ENCODE peak calls at places on chromosomes 3 and 15, in nine cellular contexts. U is GM12891, O is upper lobe of left lung, G is NB4, Q is GM12892, Y is Peyer's patch, K is tibial nerve, X is adrenal gland, N is lower leg skin. L is an unnamed sample.

GRCh38 chr3:38655708-38656300 is 6.3 kb upstream of the SCN5A start:
- DNase-seq in U (no peak), O (no peak), G (peak), Q (no peak), Y (no peak), K (no peak), X (peak), N (no peak), L (peak)

GRCh38 chr15:79973445-79974180 is 2.6 kb upstream of the BCL2A1 start:
- DNase-seq in U (no peak), O (no peak), G (peak), Q (no peak), Y (no peak), K (no peak), X (no peak), N (peak), L (no peak)

GRCh38 chr3:170766823-170767575 is 103.0 kb downstream of the RPL22L1 start:
- DNase-seq in U (no peak), O (no peak), G (no peak), Q (no peak), Y (no peak), K (no peak), X (no peak), N (no peak), L (peak)

GRCh38 chr3:30689202-30689641 is 82.8 kb downstream of the TGFBR2 start:
- DNase-seq in U (no peak), O (no peak), G (no peak), Q (no peak), Y (no peak), K (no peak), X (peak), N (no peak), L (no peak)

GRCh38 chr3:88031543-88032148 is 27.2 kb downstream of the CGGBP1 start:
- DNase-seq in U (no peak), O (no peak), G (peak), Q (no peak), Y (no peak), K (no peak), X (peak), N (no peak), L (peak)

GRCh38 chr15:57751177-57751800 is 44.8 kb downstream of the POLR2M start:
- DNase-seq in U (no peak), O (no peak), G (peak), Q (no peak), Y (no peak), K (no peak), X (peak), N (peak), L (no peak)

GRCh38 chr3:31890742-31891469 is 90.2 kb downstream of the OSBPL10 start:
- DNase-seq in U (no peak), O (no peak), G (no peak), Q (no peak), Y (no peak), K (no peak), X (no peak), N (no peak), L (no peak)

GRCh38 chr3:172622916-172623700 is 87.8 kb downstream of the NCEH1 start:
- DNase-seq in U (no peak), O (no peak), G (peak), Q (no peak), Y (no peak), K (no peak), X (peak), N (no peak), L (peak)

GRCh38 chr3:8237893-8238292 is 263.7 kb upstream of the LMCD1 start:
- DNase-seq in U (no peak), O (no peak), G (no peak), Q (no peak), Y (no peak), K (no peak), X (no peak), N (no peak), L (no peak)

GRCh38 chr3:44680921-44681455 is 31.5 kb upstream of the ZNF502 start:
- DNase-seq in U (no peak), O (no peak), G (no peak), Q (no peak), Y (no peak), K (no peak), X (no peak), N (no peak), L (no peak)

GRCh38 chr15:39400821-39401550 is 179.9 kb upstream of the THBS1 start:
- DNase-seq in U (no peak), O (no peak), G (no peak), Q (no peak), Y (no peak), K (no peak), X (peak), N (no peak), L (no peak)
- TF ChIP-seq POLR2A in U (no peak), O (no peak), G (no peak), Q (no peak), Y (no peak), K (no peak), X (no peak), N (no peak), L (no peak)

DNA sequence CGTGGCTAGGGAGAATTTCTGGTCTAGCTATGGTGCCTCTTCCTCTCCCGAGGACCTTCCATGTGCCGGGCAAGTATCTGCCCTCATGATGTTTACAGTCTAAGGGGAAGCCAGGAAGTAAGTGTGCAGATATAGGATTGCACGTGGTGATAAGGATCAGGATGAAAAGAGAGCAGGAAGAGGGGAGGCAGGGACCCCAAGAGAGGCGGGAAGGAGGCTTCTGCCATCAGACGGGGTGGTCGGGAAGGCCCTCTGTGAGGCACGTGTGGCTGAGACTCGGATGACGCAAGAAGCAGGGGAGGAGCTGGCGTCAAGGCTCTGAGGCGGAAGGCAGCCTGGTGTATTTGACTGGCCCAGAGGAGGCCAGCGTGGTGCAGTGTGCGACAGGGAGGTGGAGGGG is 747 bp upstream of the IQSEC1 start:
- DNase-seq in U (no peak), O (no peak), G (peak), Q (no peak), Y (no peak), K (no peak), X (no peak), N (no peak), L (no peak)
- TF ChIP-seq POLR2A in U (no peak), O (no peak), G (no peak), Q (no peak), Y (no peak), K (no peak), X (no peak), N (no peak), L (no peak)

GRCh38 chr3:160399347-160400047 is at the start of gene SMC4:
- DNase-seq in U (peak), O (peak), G (peak), Q (peak), Y (peak), K (peak), X (peak), N (peak), L (peak)
- TF ChIP-seq POLR2A in U (peak), O (peak), G (peak), Q (peak), Y (peak), K (no peak), X (peak), N (no peak), L (peak)

GRCh38 chr15:26082069-26082832 is 219.1 kb upstream of the ATP10A start:
- DNase-seq in U (peak), O (peak), G (peak), Q (peak), Y (peak), K (peak), X (peak), N (peak), L (peak)
- TF ChIP-seq POLR2A in U (peak), O (peak), G (peak), Q (peak), Y (peak), K (peak), X (peak), N (no peak), L (peak)

GRCh38 chr15:93072011-93072410 is 17.0 kb downstream of the RGMA start:
- DNase-seq in U (no peak), O (no peak), G (no peak), Q (no peak), Y (no peak), K (no peak), X (no peak), N (no peak), L (no peak)

GRCh38 chr15:93070901-93071300 is 18.1 kb downstream of the RGMA start:
- DNase-seq in U (no peak), O (no peak), G (no peak), Q (no peak), Y (no peak), K (no peak), X (no peak), N (no peak), L (no peak)

GRCh38 chr15:93073465-93073952 is 15.5 kb downstream of the RGMA start:
- DNase-seq in U (no peak), O (peak), G (no peak), Q (no peak), Y (no peak), K (no peak), X (no peak), N (no peak), L (no peak)

GRCh38 chr15:93071469-93071891 is 17.5 kb downstream of the RGMA start:
- DNase-seq in U (no peak), O (peak), G (no peak), Q (no peak), Y (no peak), K (no peak), X (no peak), N (no peak), L (no peak)

GRCh38 chr15:93072440-93073394 is 16.3 kb downstream of the RGMA start:
- DNase-seq in U (no peak), O (peak), G (peak), Q (no peak), Y (no peak), K (peak), X (peak), N (peak), L (no peak)
- TF ChIP-seq POLR2A in U (no peak), O (no peak), G (no peak), Q (no peak), Y (no peak), K (no peak), X (no peak), N (no peak), L (no peak)

GRCh38 chr3:50268276-50268675 is 671 bp upstream of the SEMA3B start:
- DNase-seq in U (no peak), O (no peak), G (no peak), Q (no peak), Y (no peak), K (no peak), X (no peak), N (no peak), L (no peak)

GRCh38 chr3:50269977-50270413 is 1.0 kb downstream of the SEMA3B start:
- DNase-seq in U (no peak), O (no peak), G (peak), Q (no peak), Y (no peak), K (no peak), X (no peak), N (no peak), L (no peak)

GRCh38 chr3:50267280-50267913 is 1.6 kb upstream of the SEMA3B start:
- DNase-seq in U (no peak), O (peak), G (no peak), Q (no peak), Y (no peak), K (peak), X (no peak), N (no peak), L (no peak)

GRCh38 chr3:50269460-50269859 is 513 bp downstream of the SEMA3B start:
- DNase-seq in U (no peak), O (no peak), G (no peak), Q (no peak), Y (no peak), K (no peak), X (no peak), N (no peak), L (no peak)

DNA sequence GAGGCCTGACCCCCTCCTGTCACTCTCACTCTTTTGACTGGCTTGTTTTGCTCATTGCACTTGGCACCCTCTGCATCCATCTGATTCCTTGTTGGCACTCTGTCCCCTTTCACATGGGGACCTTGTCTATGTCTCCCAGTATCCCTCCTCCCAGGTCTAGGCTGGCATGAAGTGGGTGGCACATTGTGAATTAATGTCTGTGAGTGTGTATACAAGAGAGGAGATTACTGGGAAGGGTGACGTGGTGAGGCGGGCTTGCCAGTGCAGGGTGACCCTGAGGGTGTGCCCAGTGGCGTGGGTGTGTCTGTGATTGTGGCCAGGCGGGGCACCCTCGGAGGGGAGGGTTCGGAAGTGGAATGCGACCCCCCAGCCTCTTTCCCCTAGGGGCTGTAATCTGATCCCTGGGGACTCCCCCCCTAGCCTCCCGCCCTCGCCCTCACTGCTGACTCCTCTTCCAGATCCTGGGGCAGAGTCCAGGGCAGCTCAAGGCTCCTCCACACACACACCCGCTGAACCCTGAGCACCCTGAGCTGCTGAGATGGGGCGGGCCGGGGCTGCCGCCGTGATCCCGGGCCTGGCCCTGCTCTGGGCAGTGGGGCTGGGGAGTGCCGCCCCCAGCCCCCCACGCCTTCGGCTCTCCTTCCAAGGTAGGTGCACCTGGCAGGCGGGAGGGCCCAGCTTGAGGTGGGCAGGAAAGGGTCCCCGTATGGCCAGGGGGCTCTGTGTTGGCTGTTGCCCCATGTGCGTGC is at the start of gene SEMA3B:
- DNase-seq in U (no peak), O (peak), G (no peak), Q (no peak), Y (no peak), K (peak), X (peak), N (no peak), L (no peak)
- TF ChIP-seq POLR2A in U (no peak), O (no peak), G (no peak), Q (no peak), Y (peak), K (peak), X (peak), N (no peak), L (no peak)

DNA sequence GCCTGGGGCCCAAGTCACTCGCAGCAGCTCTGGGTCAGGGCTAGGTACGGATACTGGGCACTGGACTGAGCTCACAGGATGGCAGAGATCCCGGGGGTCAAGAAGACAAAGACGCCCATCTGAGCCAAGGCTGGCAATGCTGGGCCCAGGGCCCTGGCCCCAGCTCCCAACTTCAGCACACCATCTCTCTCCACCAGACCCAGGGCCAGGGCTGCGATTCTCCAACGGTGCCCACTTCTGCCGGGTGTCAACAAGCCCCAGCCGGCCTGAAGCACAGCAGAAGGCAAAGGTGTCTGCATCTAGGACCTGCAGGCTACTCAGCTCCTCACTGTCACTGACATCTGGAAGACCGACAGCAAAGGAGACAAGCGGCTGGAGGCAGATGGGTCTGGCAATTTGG is 8.6 kb downstream of the WDR73 start:
- DNase-seq in U (no peak), O (peak), G (no peak), Q (no peak), Y (no peak), K (no peak), X (no peak), N (no peak), L (no peak)
- TF ChIP-seq POLR2A in U (no peak), O (no peak), G (no peak), Q (no peak), Y (no peak), K (no peak), X (no peak), N (no peak), L (peak)

GRCh38 chr3:149352556-149352955 is 19.1 kb upstream of the TM4SF18 start:
- DNase-seq in U (peak), O (peak), G (peak), Q (peak), Y (no peak), K (no peak), X (peak), N (no peak), L (peak)

GRCh38 chr3:149356630-149357029 is 20.8 kb downstream of the TM4SF1 start:
- DNase-seq in U (no peak), O (no peak), G (no peak), Q (no peak), Y (no peak), K (no peak), X (no peak), N (no peak), L (no peak)

GRCh38 chr3:149353581-149354184 is 20.2 kb upstream of the TM4SF18 start:
- DNase-seq in U (no peak), O (no peak), G (no peak), Q (no peak), Y (no peak), K (no peak), X (peak), N (no peak), L (no peak)

GRCh38 chr3:149356044-149356592 is 21.3 kb downstream of the TM4SF1 start:
- DNase-seq in U (no peak), O (no peak), G (no peak), Q (no peak), Y (no peak), K (no peak), X (no peak), N (no peak), L (no peak)
- TF ChIP-seq POLR2A in U (no peak), O (no peak), G (no peak), Q (no peak), Y (no peak), K (no peak), X (no peak), N (no peak), L (no peak)

L was measured in erythroblast.